ENCODE peak calls at places on chromosomes 6 and 20, in eight cellular contexts. F, D, V, J, S, W, T and A are unnamed samples.
A peak's percentile ranks its signal among the peaks of the same experiment; 100 is the strongest.

GRCh38 chr20:57160985-57161384 is 105.5 kb downstream of the BMP7 start:
- DNase-seq in W (no peak), V (no peak), J (no peak), S (no peak), D (no peak), F (no peak), T (no peak), A (no peak)

GRCh38 chr6:143405381-143406154 is 44.9 kb downstream of the ADAT2 start:
- DNase-seq in J (no peak), F (no peak), W (no peak), V (no peak), D (no peak), S (no peak), T (no peak), A (no peak)

GRCh38 chr6:149235130-149235561 is 82.4 kb upstream of the TAB2 start:
- DNase-seq in S (no peak), D (no peak), J (no peak), F (no peak), W (peak; percentile 59), V (peak; percentile 73), T (no peak), A (peak; percentile 69)

GRCh38 chr6:93300661-93301060 is 118.7 kb downstream of the EPHA7 start:
- DNase-seq in D (no peak), J (no peak), F (no peak), T (no peak), V (no peak), S (no peak), W (no peak), A (no peak)

GRCh38 chr6:106257195-106257594 is 68.4 kb downstream of the ATG5 start:
- DNase-seq in V (no peak), T (no peak), J (no peak), W (no peak), F (no peak), D (no peak), S (peak; percentile 92), A (no peak)

GRCh38 chr20:16916165-16916564 is 168.0 kb downstream of the OTOR start:
- DNase-seq in S (no peak), J (no peak), V (no peak), T (no peak), W (no peak), F (no peak), D (no peak), A (no peak)

GRCh38 chr20:38847840-38848239 is 42.3 kb downstream of the PPP1R16B start:
- DNase-seq in F (no peak), S (no peak), D (no peak), T (no peak), W (no peak), V (no peak), J (no peak), A (no peak)

GRCh38 chr20:8518878-8519277 is 386.8 kb downstream of the PLCB1 start:
- DNase-seq in J (no peak), W (no peak), V (no peak), T (no peak), S (no peak), D (no peak), F (no peak), A (no peak)

GRCh38 chr6:37126961-37127360 is 43.0 kb upstream of the PIM1 start:
- DNase-seq in J (no peak), S (no peak), T (no peak), F (no peak), D (no peak), V (no peak), W (no peak), A (no peak)

GRCh38 chr6:30842754-30843610 is 41.3 kb upstream of the DDR1 start:
- DNase-seq in T (no peak), D (no peak), J (peak; percentile 32), S (peak; percentile 84), F (no peak), V (no peak), W (no peak), A (no peak)

GRCh38 chr6:7137335-7138106 is 29.8 kb downstream of the RREB1 start:
- DNase-seq in F (peak; percentile 68), J (peak; percentile 84), V (peak; percentile 95), S (no peak), D (peak; percentile 50), W (no peak), T (no peak), A (no peak)

GRCh38 chr6:41560440-41561192 is 14.4 kb downstream of the FOXP4 start:
- DNase-seq in S (no peak), W (peak; percentile 93), J (peak; percentile 94), V (no peak), D (peak; percentile 80), F (no peak), T (peak; percentile 86), A (no peak)

GRCh38 chr20:33386673-33387072 is 14.6 kb downstream of the CDK5RAP1 start:
- DNase-seq in V (no peak), J (no peak), T (no peak), S (no peak), D (no peak), W (no peak), F (no peak), A (no peak)

GRCh38 chr6:36927691-36928546 is 26.6 kb upstream of the PI16 start:
- DNase-seq in F (no peak), T (no peak), S (peak; percentile 88), J (no peak), D (no peak), V (no peak), W (no peak), A (no peak)

GRCh38 chr6:66825539-66825938 is 1118.5 kb upstream of the EYS start:
- DNase-seq in W (no peak), T (no peak), S (no peak), D (no peak), F (no peak), V (no peak), J (no peak), A (no peak)

GRCh38 chr20:36297656-36298055 is 8.5 kb upstream of the DLGAP4 start:
- DNase-seq in T (no peak), D (no peak), J (no peak), V (no peak), W (no peak), F (no peak), S (no peak), A (no peak)